ENCODE peak calls at places on chromosomes 1 and 21, in four cellular contexts. Y is hepatocyte, T is stomach, A is IMR-90. E is an unnamed sample.
A peak's percentile ranks its signal among the peaks of the same experiment; 100 is the strongest.

GRCh38 chr1:77888071-77888428 is 374 bp upstream of the NEXN start:
- DNase-seq in Y (peak; percentile 66), T (no peak), A (peak; percentile 74), E (no peak)

GRCh38 chr1:110370827-110371226 is 20.0 kb downstream of the SLC16A4 start:
- DNase-seq in Y (no peak), T (no peak), A (peak; percentile 77), E (no peak)

GRCh38 chr1:188237573-188238353 is 1409.0 kb downstream of the PLA2G4A start:
- DNase-seq in Y (no peak), A (peak; percentile 59), T (no peak), E (no peak)

GRCh38 chr1:221555689-221556433 is 186.0 kb downstream of the DUSP10 start:
- DNase-seq in A (no peak), Y (no peak), T (no peak), E (no peak)

GRCh38 chr1:109823543-109824348 is 60.0 kb upstream of the EPS8L3 start:
- DNase-seq in Y (peak; percentile 50), A (no peak), T (no peak), E (no peak)

GRCh38 chr1:73998348-73998959 is 199.5 kb downstream of the LRRIQ3 start:
- DNase-seq in A (peak; percentile 32), Y (peak; percentile 47), T (no peak), E (no peak)

GRCh38 chr1:161114556-161114955 is 3.3 kb downstream of the PFDN2 start:
- DNase-seq in T (no peak), A (peak; percentile 60), Y (no peak), E (no peak)

GRCh38 chr21:16388911-16389515 is 659.2 kb downstream of the USP25 start:
- DNase-seq in T (no peak), Y (no peak), A (no peak), E (no peak)

GRCh38 chr1:244335456-244335855 is 116.3 kb downstream of the ADSS2 start:
- DNase-seq in Y (no peak), A (no peak), T (no peak), E (no peak)

GRCh38 chr1:16618719-16619118 is 5.4 kb upstream of the NBPF1 start:
- DNase-seq in T (peak; percentile 29), A (no peak), Y (no peak), E (no peak)

GRCh38 chr1:226723640-226724532 is 15.2 kb downstream of the ITPKB start:
- DNase-seq in A (peak; percentile 73), T (no peak), Y (peak; percentile 42), E (no peak)

GRCh38 chr21:37060296-37060695 is 12.6 kb downstream of the PIGP start:
- DNase-seq in A (peak; percentile 98), T (peak; percentile 40), Y (peak; percentile 92), E (no peak)

GRCh38 chr1:232226197-232226681 is 403.7 kb downstream of the SIPA1L2 start:
- DNase-seq in Y (no peak), A (peak; percentile 83), T (no peak), E (no peak)

GRCh38 chr1:113616201-113616600 is 143.1 kb downstream of the PHTF1 start:
- DNase-seq in Y (no peak), T (no peak), A (peak; percentile 30), E (no peak)

GRCh38 chr1:192913683-192914082 is 104.8 kb downstream of the RGS2 start:
- DNase-seq in Y (no peak), A (no peak), T (no peak), E (no peak)

GRCh38 chr1:233983811-233984210 is 79.3 kb downstream of the SLC35F3 start:
- DNase-seq in Y (no peak), A (no peak), T (no peak), E (no peak)

GRCh38 chr1:160862151-160863061 is at the start of gene CD244:
- DNase-seq in A (no peak), Y (peak; percentile 28), T (peak; percentile 38), E (peak; percentile 33)

GRCh38 chr1:82110366-82111254 is 309.9 kb downstream of the ADGRL2 start:
- DNase-seq in A (no peak), Y (peak; percentile 13), T (no peak), E (no peak)

GRCh38 chr1:221692643-221693042 is 49.2 kb downstream of the DUSP10 start:
- DNase-seq in T (no peak), A (no peak), Y (no peak), E (no peak)

GRCh38 chr1:7667625-7668218 is 103.4 kb upstream of the VAMP3 start:
- DNase-seq in Y (peak; percentile 93), T (peak; percentile 96), A (peak; percentile 72), E (peak; percentile 73)

GRCh38 chr1:21869620-21870121 is 57.6 kb downstream of the LDLRAD2 start:
- DNase-seq in Y (peak; percentile 43), T (peak; percentile 94), A (peak; percentile 83), E (no peak)

GRCh38 chr1:33161061-33161681 is 20.7 kb downstream of the TRIM62 start:
- DNase-seq in A (peak; percentile 48), T (no peak), Y (peak; percentile 69), E (no peak)

GRCh38 chr1:204915856-204916485 is 45.3 kb downstream of the NFASC start:
- DNase-seq in A (no peak), T (no peak), Y (no peak), E (no peak)

GRCh38 chr1:202158810-202159533 is 1.4 kb downstream of the PTPN7 start:
- DNase-seq in A (no peak), Y (no peak), T (no peak), E (no peak)

GRCh38 chr21:28154121-28154520 is 838.6 kb downstream of the LTN1 start:
- DNase-seq in Y (no peak), A (peak; percentile 19), T (no peak), E (no peak)

GRCh38 chr1:208078752-208079151 is 165.4 kb downstream of the PLXNA2 start:
- DNase-seq in A (no peak), Y (no peak), T (no peak), E (no peak)

GRCh38 chr1:231091853-231092301 is 51.8 kb upstream of the FAM89A start:
- DNase-seq in A (peak; percentile 1), T (peak; percentile 46), Y (peak; percentile 71), E (no peak)

GRCh38 chr1:65525297-65526048 is 105.0 kb downstream of the LEPR start:
- DNase-seq in T (peak; percentile 30), A (no peak), Y (peak; percentile 20), E (no peak)

GRCh38 chr1:65527211-65527610 is 106.7 kb downstream of the LEPR start:
- DNase-seq in A (peak; percentile 41), T (no peak), Y (no peak), E (no peak)

GRCh38 chr1:65528104-65528503 is 107.6 kb downstream of the LEPR start:
- DNase-seq in T (no peak), Y (no peak), A (no peak), E (no peak)

GRCh38 chr1:65526049-65526556 is 105.6 kb downstream of the LEPR start:
- DNase-seq in T (no peak), Y (no peak), A (no peak), E (no peak)

DNA sequence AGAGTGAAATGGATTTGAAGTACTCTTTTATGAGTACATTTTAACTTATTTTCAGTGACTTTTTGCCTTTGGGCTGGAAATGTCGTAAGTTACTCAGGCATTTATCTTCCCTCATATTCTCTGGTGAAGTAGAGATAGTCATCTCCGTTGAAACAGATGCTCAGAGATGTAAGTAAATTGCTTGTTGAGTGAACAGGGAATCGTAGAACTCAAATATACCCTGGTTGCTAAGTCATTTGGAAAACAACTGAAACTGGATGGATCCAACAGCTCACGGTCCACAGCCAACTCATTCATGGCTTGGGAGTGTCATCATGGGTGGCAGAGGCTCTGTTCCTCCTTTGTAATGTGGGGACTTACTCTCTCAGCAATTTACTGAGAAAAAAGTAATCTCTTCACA is 107.2 kb downstream of the LEPR start:
- DNase-seq in T (no peak), A (no peak), Y (no peak), E (no peak)
- H3K27me3 ChIP-seq in T (peaks cover 34% of the 10 kb centered on the region), A (peaks cover 37% of the 10 kb centered on the region), Y (peaks cover 47% of the 10 kb centered on the region), E (no peaks in the 10 kb centered on the region)

GRCh38 chr1:40662864-40663263 is 2.6 kb downstream of the RIMS3 start:
- DNase-seq in Y (no peak), T (no peak), A (peak; percentile 5), E (no peak)
- H3K27me3 ChIP-seq in Y (no peaks in the 10 kb centered on the region), T (no peaks in the 10 kb centered on the region), A (peaks cover 39% of the 10 kb centered on the region), E (no peaks in the 10 kb centered on the region)

GRCh38 chr21:42069327-42069726 is 1.8 kb upstream of the UMODL1 start:
- DNase-seq in A (no peak), Y (no peak), T (no peak), E (no peak)
- H3K27me3 ChIP-seq in A (peaks cover 15% of the 10 kb centered on the region), Y (no peaks in the 10 kb centered on the region), T (peaks cover 53% of the 10 kb centered on the region), E (no peaks in the 10 kb centered on the region)

GRCh38 chr1:928825-929661 is 5.3 kb downstream of the SAMD11 start:
- DNase-seq in Y (no peak), T (no peak), A (no peak), E (no peak)

GRCh38 chr1:931380-932177 is 7.9 kb downstream of the SAMD11 start:
- DNase-seq in Y (no peak), A (no peak), T (no peak), E (no peak)

GRCh38 chr1:932178-932520 is 8.4 kb downstream of the SAMD11 start:
- DNase-seq in T (no peak), A (no peak), Y (no peak), E (no peak)

GRCh38 chr1:930633-931138 is 7.0 kb downstream of the SAMD11 start:
- DNase-seq in A (no peak), T (no peak), Y (no peak), E (no peak)

GRCh38 chr1:929712-930632 is 6.2 kb downstream of the SAMD11 start:
- DNase-seq in Y (no peak), A (no peak), T (no peak), E (no peak)
- H3K27me3 ChIP-seq in Y (peaks cover 35% of the 10 kb centered on the region), A (no peaks in the 10 kb centered on the region), T (peaks cover 85% of the 10 kb centered on the region), E (peaks cover 9% of the 10 kb centered on the region)

GRCh38 chr1:93447481-93448291 is at the start of gene FNBP1L:
- DNase-seq in T (peak; percentile 81), A (peak; percentile 52), Y (peak; percentile 94), E (no peak)

GRCh38 chr1:93446837-93447451 is 974 bp upstream of the FNBP1L start:
- DNase-seq in Y (peak; percentile 24), T (peak; percentile 79), A (no peak), E (peak; percentile 18)

GRCh38 chr1:93448292-93448982 is 519 bp downstream of the FNBP1L start:
- DNase-seq in T (peak; percentile 56), A (no peak), Y (peak; percentile 81), E (no peak)

GRCh38 chr1:93450331-93450730 is 2.4 kb downstream of the FNBP1L start:
- DNase-seq in Y (no peak), T (no peak), A (no peak), E (no peak)

GRCh38 chr1:93448983-93449805 is 1.3 kb downstream of the FNBP1L start:
- DNase-seq in Y (peak; percentile 79), T (peak; percentile 56), A (peak; percentile 65), E (no peak)
- H3K27me3 ChIP-seq in Y (no peaks in the 10 kb centered on the region), T (peaks cover 23% of the 10 kb centered on the region), A (no peaks in the 10 kb centered on the region), E (peaks cover 18% of the 10 kb centered on the region)